ENCODE peak calls at places on chromosomes 1 and 21, in nine cellular contexts. R, E, D, G, T, W, Z, M and I are unnamed samples. For H3K4me1, the result is how much of the 10 kb centered on the place peaks cover.

GRCh38 chr1:223036479-223036845 is 106.6 kb downstream of the TLR5 start:
- DNase-seq in R (no peak), E (no peak), D (no peak), G (no peak), T (no peak), W (no peak), Z (no peak), M (no peak), I (no peak)

GRCh38 chr1:23533288-23534130 is 2.5 kb upstream of the E2F2 start:
- DNase-seq in R (no peak), E (no peak), D (peak), G (no peak), T (no peak), W (no peak), Z (no peak), M (no peak), I (no peak)

GRCh38 chr1:14946567-14947285 is 206.8 kb upstream of the TMEM51 start:
- DNase-seq in R (no peak), E (no peak), D (no peak), G (no peak), T (no peak), W (no peak), Z (no peak), M (peak), I (no peak)

GRCh38 chr1:27575861-27576331 is 28.0 kb downstream of the AHDC1 start:
- DNase-seq in R (peak), E (peak), D (peak), G (peak), T (peak), W (peak), Z (peak), M (peak), I (peak)

GRCh38 chr1:181559142-181559541 is 75.8 kb downstream of the CACNA1E start:
- DNase-seq in R (no peak), E (no peak), D (no peak), G (no peak), T (no peak), W (no peak), Z (no peak), M (no peak), I (no peak)

GRCh38 chr1:114215426-114215825 is 61.8 kb upstream of the SYT6 start:
- DNase-seq in R (no peak), E (no peak), D (no peak), G (no peak), T (no peak), W (no peak), Z (no peak), M (no peak), I (no peak)

GRCh38 chr1:31515061-31515775 is 61.1 kb upstream of the TINAGL1 start:
- DNase-seq in R (peak), E (no peak), D (no peak), G (no peak), T (no peak), W (no peak), Z (no peak), M (no peak), I (no peak)

GRCh38 chr1:152806576-152806975 is at the start of gene LCE1C:
- DNase-seq in R (no peak), E (no peak), D (no peak), G (no peak), T (no peak), W (no peak), Z (no peak), M (no peak), I (no peak)

GRCh38 chr1:201169971-201170532 is 15.8 kb upstream of the TMEM9 start:
- DNase-seq in R (no peak), E (peak), D (no peak), G (no peak), T (no peak), W (no peak), Z (no peak), M (no peak), I (no peak)

GRCh38 chr1:42934541-42935312 is 23.9 kb downstream of the SLC2A1 start:
- DNase-seq in R (no peak), E (no peak), D (no peak), G (no peak), T (peak), W (no peak), Z (no peak), M (no peak), I (peak)

GRCh38 chr1:158199840-158200239 is 19.1 kb downstream of the CD1D start:
- DNase-seq in R (no peak), E (no peak), D (no peak), G (no peak), T (no peak), W (no peak), Z (no peak), M (no peak), I (no peak)

DNA sequence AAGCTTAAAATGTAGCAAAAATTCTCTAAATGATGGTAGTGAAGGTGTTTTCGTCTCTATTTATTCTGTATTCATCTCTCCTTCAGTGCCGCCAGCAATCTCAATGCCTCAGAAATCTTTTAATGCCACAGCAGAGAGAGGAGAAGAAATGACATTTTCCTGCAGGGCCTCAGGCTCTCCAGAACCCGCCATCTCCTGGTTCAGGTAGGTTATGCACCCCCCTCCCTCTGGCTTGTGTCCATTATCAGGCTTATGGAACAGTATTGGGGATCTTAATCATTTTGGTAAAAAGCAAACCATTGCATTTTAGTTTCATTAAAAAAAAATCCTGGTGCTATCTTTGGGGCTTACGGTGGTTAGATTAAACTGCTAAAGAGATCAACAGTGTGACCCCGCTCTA is 326.1 kb downstream of the NCAM2 start:
- DNase-seq in R (no peak), E (peak), D (no peak), G (no peak), T (no peak), W (no peak), Z (no peak), M (no peak), I (no peak)
- TF ChIP-seq CTCF in R (no peak), E (no peak), D (no peak), G (no peak), T (no peak), W (no peak), Z (no peak), M (no peak), I (no peak)

GRCh38 chr1:178706467-178706866 is 18.6 kb upstream of the RALGPS2 start:
- DNase-seq in R (peak), E (no peak), D (peak), G (no peak), T (no peak), W (no peak), Z (no peak), M (no peak), I (peak)

GRCh38 chr1:178704833-178705232 is 20.2 kb upstream of the RALGPS2 start:
- DNase-seq in R (no peak), E (no peak), D (no peak), G (no peak), T (no peak), W (no peak), Z (no peak), M (no peak), I (no peak)

DNA sequence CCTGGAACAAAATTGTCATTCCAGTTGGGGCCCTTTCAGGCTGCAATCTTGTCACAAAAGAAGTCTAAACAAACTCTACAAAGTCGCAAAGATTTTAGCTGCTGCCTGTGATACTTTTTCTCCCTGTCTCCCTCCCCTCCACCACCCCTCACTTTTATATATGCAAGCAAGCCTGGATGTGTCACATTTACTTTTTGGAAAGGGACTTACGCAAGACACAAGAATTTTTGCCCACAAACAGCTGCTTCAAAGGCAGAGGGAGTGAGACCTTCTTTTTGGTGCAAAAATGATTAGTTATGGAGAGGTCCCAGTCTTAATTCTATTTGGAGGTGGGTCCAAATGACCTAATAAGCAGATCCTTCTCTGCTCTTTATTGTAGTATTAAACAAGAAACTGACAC is 22.9 kb upstream of the RALGPS2 start:
- DNase-seq in R (no peak), E (no peak), D (no peak), G (no peak), T (no peak), W (no peak), Z (no peak), M (no peak), I (no peak)
- H3K4me1 ChIP-seq in R (under half), E (under half), D (under half), G (under half), T (under half), W (under half), Z (under half), M (under half), I (under half)

GRCh38 chr1:99348375-99349132 is 84.3 kb downstream of the PLPPR4 start:
- DNase-seq in R (no peak), E (no peak), D (no peak), G (no peak), T (no peak), W (no peak), Z (no peak), M (no peak), I (no peak)
- H3K27ac ChIP-seq in R (no peak), E (no peak), D (no peak), G (no peak), T (no peak), W (no peak), Z (no peak), M (no peak), I (no peak)

GRCh38 chr1:168454211-168454815 is 89.5 kb downstream of the XCL2 start:
- DNase-seq in R (no peak), E (no peak), D (no peak), G (no peak), T (no peak), W (no peak), Z (no peak), M (no peak), I (no peak)

GRCh38 chr1:168453056-168453455 is 90.7 kb downstream of the XCL2 start:
- DNase-seq in R (no peak), E (no peak), D (no peak), G (no peak), T (no peak), W (no peak), Z (no peak), M (no peak), I (no peak)

GRCh38 chr1:168447871-168448270 is 95.9 kb downstream of the XCL2 start:
- DNase-seq in R (no peak), E (no peak), D (no peak), G (no peak), T (no peak), W (no peak), Z (no peak), M (no peak), I (no peak)

GRCh38 chr1:168455764-168456163 is 88.0 kb downstream of the XCL2 start:
- DNase-seq in R (no peak), E (no peak), D (no peak), G (no peak), T (no peak), W (no peak), Z (no peak), M (no peak), I (no peak)

GRCh38 chr1:168452329-168452728 is 91.5 kb downstream of the XCL2 start:
- DNase-seq in R (no peak), E (no peak), D (no peak), G (no peak), T (no peak), W (no peak), Z (no peak), M (no peak), I (no peak)
- TF ChIP-seq CTCF in R (no peak), E (peak), D (no peak), G (no peak), T (no peak), W (no peak), Z (peak), M (no peak), I (no peak)